ENCODE peak calls at places on chromosomes 4 and X, in ten cellular contexts. One of them, this sample, is unnamed.

GRCh38 chrX:139929876-139930275 is 3.0 kb downstream of the ATP11C start:
- DNase-seq in mucosa of descending colon: no peak
- DNase-seq in neural progenitor cell: peak; percentile 2
- DNase-seq in keratinocyte: no peak
- DNase-seq in body of pancreas: no peak
- DNase-seq in cardiac muscle cell: no peak
- DNase-seq in GM12878: no peak
- DNase-seq in IMR-90: no peak
- DNase-seq in transverse colon: no peak
- DNase-seq in ovary: no peak
- DNase-seq in this sample: no peak

GRCh38 chr4:142475663-142476062 is 370.4 kb downstream of the INPP4B start:
- DNase-seq in mucosa of descending colon: no peak
- DNase-seq in neural progenitor cell: no peak
- DNase-seq in keratinocyte: no peak
- DNase-seq in body of pancreas: no peak
- DNase-seq in cardiac muscle cell: no peak
- DNase-seq in GM12878: no peak
- DNase-seq in IMR-90: peak; percentile 44
- DNase-seq in transverse colon: no peak
- DNase-seq in ovary: no peak
- DNase-seq in this sample: no peak

GRCh38 chrX:96576358-96576757 is 108.3 kb upstream of the DIAPH2 start:
- DNase-seq in mucosa of descending colon: no peak
- DNase-seq in neural progenitor cell: no peak
- DNase-seq in keratinocyte: no peak
- DNase-seq in body of pancreas: no peak
- DNase-seq in cardiac muscle cell: no peak
- DNase-seq in GM12878: no peak
- DNase-seq in IMR-90: peak; percentile 43
- DNase-seq in transverse colon: no peak
- DNase-seq in ovary: no peak
- DNase-seq in this sample: no peak

GRCh38 chrX:82813671-82814078 is 694.4 kb upstream of the POU3F4 start:
- DNase-seq in mucosa of descending colon: no peak
- DNase-seq in neural progenitor cell: no peak
- DNase-seq in keratinocyte: peak; percentile 85
- DNase-seq in body of pancreas: no peak
- DNase-seq in cardiac muscle cell: no peak
- DNase-seq in GM12878: no peak
- DNase-seq in IMR-90: peak; percentile 22
- DNase-seq in transverse colon: no peak
- DNase-seq in ovary: no peak
- DNase-seq in this sample: no peak

GRCh38 chrX:1153940-1154339 is 58.5 kb downstream of the CRLF2 start:
- DNase-seq in mucosa of descending colon: no peak
- DNase-seq in neural progenitor cell: no peak
- DNase-seq in keratinocyte: no peak
- DNase-seq in body of pancreas: no peak
- DNase-seq in cardiac muscle cell: no peak
- DNase-seq in GM12878: no peak
- DNase-seq in IMR-90: no peak
- DNase-seq in transverse colon: no peak
- DNase-seq in ovary: no peak
- DNase-seq in this sample: no peak

GRCh38 chr4:23060776-23061175 is 368.0 kb downstream of the GBA3 start:
- DNase-seq in mucosa of descending colon: no peak
- DNase-seq in neural progenitor cell: no peak
- DNase-seq in keratinocyte: no peak
- DNase-seq in body of pancreas: no peak
- DNase-seq in cardiac muscle cell: no peak
- DNase-seq in GM12878: no peak
- DNase-seq in IMR-90: no peak
- DNase-seq in transverse colon: no peak
- DNase-seq in ovary: no peak
- DNase-seq in this sample: no peak

GRCh38 chrX:153338836-153339235 is 4.9 kb downstream of the ZNF275 start:
- DNase-seq in mucosa of descending colon: no peak
- DNase-seq in neural progenitor cell: no peak
- DNase-seq in keratinocyte: no peak
- DNase-seq in body of pancreas: no peak
- DNase-seq in cardiac muscle cell: no peak
- DNase-seq in GM12878: no peak
- DNase-seq in IMR-90: no peak
- DNase-seq in transverse colon: no peak
- DNase-seq in ovary: no peak
- DNase-seq in this sample: no peak

GRCh38 chr4:8435656-8436121 is 4.8 kb downstream of the ACOX3 start:
- DNase-seq in mucosa of descending colon: peak; percentile 27
- DNase-seq in neural progenitor cell: no peak
- DNase-seq in keratinocyte: no peak
- DNase-seq in body of pancreas: peak; percentile 31
- DNase-seq in cardiac muscle cell: peak; percentile 67
- DNase-seq in GM12878: peak; percentile 62
- DNase-seq in IMR-90: peak; percentile 15
- DNase-seq in transverse colon: peak; percentile 22
- DNase-seq in ovary: peak; percentile 31
- DNase-seq in this sample: peak; percentile 72

GRCh38 chrX:136752796-136753195 is 27.9 kb downstream of the ARHGEF6 start:
- DNase-seq in mucosa of descending colon: no peak
- DNase-seq in neural progenitor cell: no peak
- DNase-seq in keratinocyte: no peak
- DNase-seq in body of pancreas: no peak
- DNase-seq in cardiac muscle cell: no peak
- DNase-seq in GM12878: no peak
- DNase-seq in IMR-90: peak; percentile 11
- DNase-seq in transverse colon: no peak
- DNase-seq in ovary: no peak
- DNase-seq in this sample: no peak

GRCh38 chrX:136747003-136747986 is 33.4 kb downstream of the ARHGEF6 start:
- DNase-seq in mucosa of descending colon: no peak
- DNase-seq in neural progenitor cell: no peak
- DNase-seq in keratinocyte: no peak
- DNase-seq in body of pancreas: no peak
- DNase-seq in cardiac muscle cell: no peak
- DNase-seq in GM12878: no peak
- DNase-seq in IMR-90: no peak
- DNase-seq in transverse colon: no peak
- DNase-seq in ovary: no peak
- DNase-seq in this sample: no peak

GRCh38 chrX:136754641-136755040 is 26.1 kb downstream of the ARHGEF6 start:
- DNase-seq in mucosa of descending colon: no peak
- DNase-seq in neural progenitor cell: peak; percentile 8
- DNase-seq in keratinocyte: no peak
- DNase-seq in body of pancreas: peak; percentile 10
- DNase-seq in cardiac muscle cell: no peak
- DNase-seq in GM12878: no peak
- DNase-seq in IMR-90: no peak
- DNase-seq in transverse colon: no peak
- DNase-seq in ovary: no peak
- DNase-seq in this sample: no peak

GRCh38 chrX:136745215-136746173 is 35.2 kb downstream of the ARHGEF6 start:
- DNase-seq in mucosa of descending colon: no peak
- DNase-seq in neural progenitor cell: no peak
- DNase-seq in keratinocyte: no peak
- DNase-seq in body of pancreas: no peak
- DNase-seq in cardiac muscle cell: no peak
- DNase-seq in GM12878: no peak
- DNase-seq in IMR-90: no peak
- DNase-seq in transverse colon: no peak
- DNase-seq in ovary: no peak
- DNase-seq in this sample: no peak

DNA sequence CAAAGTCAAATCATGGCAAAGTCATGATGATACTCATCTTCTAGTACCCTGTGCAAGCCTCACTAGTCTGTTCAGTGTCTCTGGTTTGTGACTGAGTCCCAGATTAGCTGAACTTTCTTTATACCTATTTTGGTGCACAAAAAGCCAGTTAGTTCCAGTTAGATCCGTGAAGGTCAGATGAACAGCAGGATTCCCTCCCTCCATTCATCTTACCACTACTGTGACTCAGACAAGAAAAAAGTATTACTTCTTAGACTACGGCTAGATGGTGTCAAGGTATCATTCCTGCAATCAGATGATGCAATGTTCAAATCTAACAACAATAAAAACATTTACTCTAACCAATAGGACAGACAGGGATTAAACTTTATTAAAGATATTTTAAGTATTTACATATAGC is 30.4 kb downstream of the ARHGEF6 start:
- DNase-seq in mucosa of descending colon: no peak
- DNase-seq in neural progenitor cell: no peak
- DNase-seq in keratinocyte: no peak
- DNase-seq in body of pancreas: no peak
- DNase-seq in cardiac muscle cell: no peak
- DNase-seq in GM12878: no peak
- DNase-seq in IMR-90: no peak
- DNase-seq in transverse colon: no peak
- DNase-seq in ovary: no peak
- DNase-seq in this sample: no peak
- H3K4me1 ChIP-seq in mucosa of descending colon: no peaks in the 10 kb centered on the region
- H3K4me1 ChIP-seq in neural progenitor cell: no peaks in the 10 kb centered on the region
- H3K4me1 ChIP-seq in keratinocyte: no peaks in the 10 kb centered on the region
- H3K4me1 ChIP-seq in body of pancreas: no peaks in the 10 kb centered on the region
- H3K4me1 ChIP-seq in cardiac muscle cell: no peaks in the 10 kb centered on the region
- H3K4me1 ChIP-seq in GM12878: peaks cover under 1% of the 10 kb centered on the region
- H3K4me1 ChIP-seq in IMR-90: no peaks in the 10 kb centered on the region
- H3K4me1 ChIP-seq in transverse colon: no peaks in the 10 kb centered on the region
- H3K4me1 ChIP-seq in ovary: peaks cover 1% of the 10 kb centered on the region
- H3K4me1 ChIP-seq in this sample: no peaks in the 10 kb centered on the region

GRCh38 chrX:57453901-57454300 is 137.9 kb upstream of the ZXDB start:
- DNase-seq in mucosa of descending colon: no peak
- DNase-seq in neural progenitor cell: peak; percentile 47
- DNase-seq in keratinocyte: no peak
- DNase-seq in body of pancreas: peak; percentile 9
- DNase-seq in cardiac muscle cell: peak; percentile 17
- DNase-seq in GM12878: peak; percentile 0
- DNase-seq in IMR-90: peak; percentile 4
- DNase-seq in transverse colon: no peak
- DNase-seq in ovary: no peak
- DNase-seq in this sample: no peak
- H3K9me3 ChIP-seq in mucosa of descending colon: no peaks in the 10 kb centered on the region
- H3K9me3 ChIP-seq in neural progenitor cell: peaks cover 3% of the 10 kb centered on the region
- H3K9me3 ChIP-seq in keratinocyte: no peaks in the 10 kb centered on the region
- H3K9me3 ChIP-seq in body of pancreas: no peaks in the 10 kb centered on the region
- H3K9me3 ChIP-seq in cardiac muscle cell: no peaks in the 10 kb centered on the region
- H3K9me3 ChIP-seq in GM12878: no peaks in the 10 kb centered on the region
- H3K9me3 ChIP-seq in IMR-90: peaks cover 5% of the 10 kb centered on the region
- H3K9me3 ChIP-seq in transverse colon: no peaks in the 10 kb centered on the region
- H3K9me3 ChIP-seq in ovary: no peaks in the 10 kb centered on the region
- H3K9me3 ChIP-seq in this sample: no peaks in the 10 kb centered on the region

GRCh38 chrX:115939070-115939469 is 231.5 kb upstream of the AGTR2 start:
- DNase-seq in mucosa of descending colon: no peak
- DNase-seq in neural progenitor cell: no peak
- DNase-seq in keratinocyte: no peak
- DNase-seq in body of pancreas: no peak
- DNase-seq in cardiac muscle cell: no peak
- DNase-seq in GM12878: peak; percentile 33
- DNase-seq in IMR-90: no peak
- DNase-seq in transverse colon: no peak
- DNase-seq in ovary: no peak
- DNase-seq in this sample: no peak

GRCh38 chrX:115939636-115940160 is 230.8 kb upstream of the AGTR2 start:
- DNase-seq in mucosa of descending colon: no peak
- DNase-seq in neural progenitor cell: no peak
- DNase-seq in keratinocyte: no peak
- DNase-seq in body of pancreas: no peak
- DNase-seq in cardiac muscle cell: no peak
- DNase-seq in GM12878: no peak
- DNase-seq in IMR-90: no peak
- DNase-seq in transverse colon: no peak
- DNase-seq in ovary: no peak
- DNase-seq in this sample: no peak

GRCh38 chrX:115941388-115941787 is 229.2 kb upstream of the AGTR2 start:
- DNase-seq in mucosa of descending colon: no peak
- DNase-seq in neural progenitor cell: no peak
- DNase-seq in keratinocyte: no peak
- DNase-seq in body of pancreas: no peak
- DNase-seq in cardiac muscle cell: no peak
- DNase-seq in GM12878: no peak
- DNase-seq in IMR-90: no peak
- DNase-seq in transverse colon: no peak
- DNase-seq in ovary: no peak
- DNase-seq in this sample: no peak

GRCh38 chrX:115940888-115941332 is 229.6 kb upstream of the AGTR2 start:
- DNase-seq in mucosa of descending colon: peak; percentile 84
- DNase-seq in neural progenitor cell: peak; percentile 84
- DNase-seq in keratinocyte: no peak
- DNase-seq in body of pancreas: peak; percentile 90
- DNase-seq in cardiac muscle cell: peak; percentile 27
- DNase-seq in GM12878: peak; percentile 43
- DNase-seq in IMR-90: peak; percentile 45
- DNase-seq in transverse colon: peak; percentile 85
- DNase-seq in ovary: peak; percentile 78
- DNase-seq in this sample: peak; percentile 89

GRCh38 chrX:115940348-115940747 is 230.2 kb upstream of the AGTR2 start:
- DNase-seq in mucosa of descending colon: no peak
- DNase-seq in neural progenitor cell: no peak
- DNase-seq in keratinocyte: no peak
- DNase-seq in body of pancreas: no peak
- DNase-seq in cardiac muscle cell: no peak
- DNase-seq in GM12878: no peak
- DNase-seq in IMR-90: no peak
- DNase-seq in transverse colon: no peak
- DNase-seq in ovary: no peak
- DNase-seq in this sample: no peak
- TF ChIP-seq CTCF in mucosa of descending colon: no peak
- TF ChIP-seq CTCF in neural progenitor cell: peak; percentile 15
- TF ChIP-seq CTCF in keratinocyte: no peak
- TF ChIP-seq CTCF in body of pancreas: no peak
- TF ChIP-seq CTCF in cardiac muscle cell: no peak
- TF ChIP-seq CTCF in GM12878: no peak
- TF ChIP-seq CTCF in IMR-90: no peak
- TF ChIP-seq CTCF in transverse colon: no peak
- TF ChIP-seq CTCF in ovary: no peak
- TF ChIP-seq CTCF in this sample: no peak

DNA sequence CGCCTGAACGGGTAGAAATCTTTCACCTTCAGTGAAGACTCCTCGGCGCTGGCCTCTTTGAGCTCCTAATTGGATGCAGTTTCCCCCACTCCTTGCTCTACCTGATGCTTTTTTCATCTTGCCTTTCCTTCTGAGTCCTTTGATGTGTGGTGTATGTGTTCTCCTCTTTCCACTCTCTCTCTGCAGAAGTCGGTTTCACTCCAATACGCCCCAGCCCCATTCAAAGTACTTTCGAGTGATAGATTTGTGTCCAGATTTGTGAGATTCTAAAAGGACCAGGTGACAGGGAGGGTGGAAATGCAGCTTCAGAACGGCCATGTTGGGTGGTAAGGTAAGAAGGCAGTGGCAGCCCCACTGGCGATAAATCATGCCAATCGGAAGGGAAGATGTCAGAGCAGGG is 45.6 kb downstream of the CLDN34 start:
- DNase-seq in mucosa of descending colon: no peak
- DNase-seq in neural progenitor cell: no peak
- DNase-seq in keratinocyte: no peak
- DNase-seq in body of pancreas: no peak
- DNase-seq in cardiac muscle cell: no peak
- DNase-seq in GM12878: no peak
- DNase-seq in IMR-90: no peak
- DNase-seq in transverse colon: no peak
- DNase-seq in ovary: no peak
- DNase-seq in this sample: no peak
- H3K4me1 ChIP-seq in mucosa of descending colon: no peaks in the 10 kb centered on the region
- H3K4me1 ChIP-seq in neural progenitor cell: peaks cover 25% of the 10 kb centered on the region
- H3K4me1 ChIP-seq in keratinocyte: peaks cover 3% of the 10 kb centered on the region
- H3K4me1 ChIP-seq in body of pancreas: no peaks in the 10 kb centered on the region
- H3K4me1 ChIP-seq in cardiac muscle cell: no peaks in the 10 kb centered on the region
- H3K4me1 ChIP-seq in GM12878: peaks cover 9% of the 10 kb centered on the region
- H3K4me1 ChIP-seq in IMR-90: peaks cover 8% of the 10 kb centered on the region
- H3K4me1 ChIP-seq in transverse colon: peaks cover 4% of the 10 kb centered on the region
- H3K4me1 ChIP-seq in ovary: no peaks in the 10 kb centered on the region
- H3K4me1 ChIP-seq in this sample: peaks cover 5% of the 10 kb centered on the region

This sample was measured in Peyer's patch.